ENCODE peak calls at places on chromosome 1, in four cellular contexts. U is left ventricle myocardium superior; T is body of pancreas; P is effector memory CD8-positive, alpha-beta T cell. W is an unnamed sample.

GRCh38 chr1:35929730-35930592 is 944 bp upstream of the AGO3 start:
- DNase-seq in U (peak), T (peak), P (peak), W (no peak)

GRCh38 chr1:67570473-67571143 is 114.4 kb upstream of the GADD45A start:
- DNase-seq in U (no peak), T (no peak), P (no peak), W (no peak)

GRCh38 chr1:160083968-160084770 is 2.8 kb downstream of the KCNJ9 start:
- DNase-seq in U (peak), T (peak), P (peak), W (no peak)

GRCh38 chr1:169103443-169103842 is 3.0 kb upstream of the ATP1B1 start:
- DNase-seq in U (no peak), T (peak), P (no peak), W (no peak)

GRCh38 chr1:31872658-31873636 is 57.1 kb upstream of the SPOCD1 start:
- DNase-seq in U (no peak), T (no peak), P (peak), W (peak)

GRCh38 chr1:81880781-81881180 is 80.0 kb downstream of the ADGRL2 start:
- DNase-seq in U (no peak), T (no peak), P (no peak), W (no peak)

GRCh38 chr1:165893507-165893906 is 66.1 kb downstream of the UCK2 start:
- DNase-seq in U (no peak), T (no peak), P (no peak), W (no peak)

GRCh38 chr1:12159826-12160225 is 7.0 kb upstream of the TNFRSF1B start:
- DNase-seq in U (no peak), T (no peak), P (no peak), W (no peak)

W was measured in lower leg skin.